ENCODE peak calls at places on chromosomes 1 and 21, in five cellular contexts. Q is activated CD4-positive, CD25-positive, alpha-beta regulatory T cell; Z is CD4-positive, alpha-beta T cell; H is EL; A is posterior vena cava. S is an unnamed sample.

GRCh38 chr1:32239335-32239734 is 7.7 kb upstream of the FAM167B start:
- DNase-seq in Q (no peak), Z (no peak), H (no peak), A (no peak), S (no peak)

GRCh38 chr1:248752119-248752931 is 3.2 kb downstream of the LYPD8 start:
- DNase-seq in Q (no peak), Z (no peak), H (peak; percentile 6), A (no peak), S (no peak)

GRCh38 chr1:179809506-179810366 is 66.6 kb downstream of the FAM163A start:
- DNase-seq in Q (peak; percentile 32), Z (peak; percentile 62), H (peak; percentile 69), A (no peak), S (no peak)

GRCh38 chr21:41501919-41502318 is 6.0 kb downstream of the TMPRSS2 start:
- DNase-seq in Q (no peak), Z (no peak), H (peak; percentile 18), A (no peak), S (no peak)

GRCh38 chr1:72557446-72558049 is 275.2 kb upstream of the NEGR1 start:
- DNase-seq in Q (no peak), Z (no peak), H (peak; percentile 38), A (no peak), S (no peak)

GRCh38 chr1:42978317-42979036 is 19.8 kb upstream of the SLC2A1 start:
- DNase-seq in Q (no peak), Z (no peak), H (peak; percentile 34), A (no peak), S (no peak)

GRCh38 chr1:109084563-109085517 is 5.7 kb upstream of the TMEM167B start:
- DNase-seq in Q (no peak), Z (no peak), H (peak; percentile 12), A (no peak), S (no peak)

GRCh38 chr1:9714257-9714718 is 62.8 kb downstream of the PIK3CD start:
- DNase-seq in Q (no peak), Z (peak; percentile 40), H (no peak), A (no peak), S (no peak)

GRCh38 chr1:17125756-17126237 is 6.5 kb upstream of the PADI2 start:
- DNase-seq in Q (peak; percentile 45), Z (peak; percentile 76), H (peak; percentile 80), A (peak; percentile 97), S (peak; percentile 94)

GRCh38 chr21:35895598-35895997 is 164.7 kb downstream of the SETD4 start:
- DNase-seq in Q (no peak), Z (no peak), H (no peak), A (no peak), S (no peak)

GRCh38 chr1:96596226-96596625 is 125.4 kb upstream of the PTBP2 start:
- DNase-seq in Q (no peak), Z (no peak), H (peak; percentile 49), A (no peak), S (no peak)

GRCh38 chr1:7495894-7496293 is 275.2 kb upstream of the VAMP3 start:
- DNase-seq in Q (no peak), Z (no peak), H (no peak), A (no peak), S (no peak)

GRCh38 chr21:36803051-36803709 is 104.3 kb downstream of the SIM2 start:
- DNase-seq in Q (no peak), Z (no peak), H (no peak), A (no peak), S (no peak)

S was measured in kidney.